ENCODE peak calls at places on chromosome 3, in ten cellular contexts. One of them, this sample, is unnamed.

GRCh38 chr3:112759681-112760080 is 87.0 kb downstream of the CD200R1L start:
- DNase-seq in foreskin fibroblast: no peak
- DNase-seq in T-helper 17 cell: no peak
- DNase-seq in Right ventricle myocardium superior: no peak
- DNase-seq in retinal pigment epithelial cell: no peak
- DNase-seq in activated CD4-positive, CD25-positive, alpha-beta regulatory T cell treated with anti-CD3 and anti-CD28 coated beads, Interleukin-2, amount 50 U/mL, for 72 hours: no peak
- DNase-seq in GDM1: no peak
- DNase-seq in BE2C: no peak
- DNase-seq in ELR: no peak
- DNase-seq in HTR-8/SVneo: no peak
- DNase-seq in this sample: peak

GRCh38 chr3:23576379-23576959 is 229.3 kb upstream of the UBE2E1 start:
- DNase-seq in ELR: no peak
- DNase-seq in retinal pigment epithelial cell: no peak
- DNase-seq in HTR-8/SVneo: no peak
- DNase-seq in BE2C: no peak
- DNase-seq in foreskin fibroblast: no peak
- DNase-seq in activated CD4-positive, CD25-positive, alpha-beta regulatory T cell treated with anti-CD3 and anti-CD28 coated beads, Interleukin-2, amount 50 U/mL, for 72 hours: no peak
- DNase-seq in GDM1: no peak
- DNase-seq in T-helper 17 cell: no peak
- DNase-seq in Right ventricle myocardium superior: no peak
- DNase-seq in this sample: no peak

GRCh38 chr3:142180761-142181362 is 31.5 kb upstream of the TFDP2 start:
- DNase-seq in activated CD4-positive, CD25-positive, alpha-beta regulatory T cell treated with anti-CD3 and anti-CD28 coated beads, Interleukin-2, amount 50 U/mL, for 72 hours: no peak
- DNase-seq in GDM1: no peak
- DNase-seq in ELR: peak
- DNase-seq in T-helper 17 cell: no peak
- DNase-seq in foreskin fibroblast: peak
- DNase-seq in retinal pigment epithelial cell: peak
- DNase-seq in BE2C: peak
- DNase-seq in Right ventricle myocardium superior: no peak
- DNase-seq in HTR-8/SVneo: peak
- DNase-seq in this sample: no peak

GRCh38 chr3:105691053-105691452 is 177.8 kb downstream of the CBLB start:
- DNase-seq in T-helper 17 cell: no peak
- DNase-seq in ELR: no peak
- DNase-seq in HTR-8/SVneo: no peak
- DNase-seq in activated CD4-positive, CD25-positive, alpha-beta regulatory T cell treated with anti-CD3 and anti-CD28 coated beads, Interleukin-2, amount 50 U/mL, for 72 hours: no peak
- DNase-seq in retinal pigment epithelial cell: no peak
- DNase-seq in GDM1: no peak
- DNase-seq in BE2C: no peak
- DNase-seq in Right ventricle myocardium superior: no peak
- DNase-seq in foreskin fibroblast: no peak
- DNase-seq in this sample: no peak

GRCh38 chr3:48268381-48268935 is 27.6 kb downstream of the ZNF589 start:
- DNase-seq in retinal pigment epithelial cell: peak
- DNase-seq in HTR-8/SVneo: no peak
- DNase-seq in GDM1: no peak
- DNase-seq in foreskin fibroblast: no peak
- DNase-seq in T-helper 17 cell: peak
- DNase-seq in activated CD4-positive, CD25-positive, alpha-beta regulatory T cell treated with anti-CD3 and anti-CD28 coated beads, Interleukin-2, amount 50 U/mL, for 72 hours: peak
- DNase-seq in BE2C: no peak
- DNase-seq in Right ventricle myocardium superior: no peak
- DNase-seq in ELR: no peak
- DNase-seq in this sample: peak

GRCh38 chr3:3201584-3201983 is 22.1 kb upstream of the CRBN start:
- DNase-seq in foreskin fibroblast: no peak
- DNase-seq in retinal pigment epithelial cell: no peak
- DNase-seq in ELR: no peak
- DNase-seq in T-helper 17 cell: no peak
- DNase-seq in GDM1: no peak
- DNase-seq in BE2C: no peak
- DNase-seq in HTR-8/SVneo: no peak
- DNase-seq in Right ventricle myocardium superior: no peak
- DNase-seq in activated CD4-positive, CD25-positive, alpha-beta regulatory T cell treated with anti-CD3 and anti-CD28 coated beads, Interleukin-2, amount 50 U/mL, for 72 hours: no peak
- DNase-seq in this sample: no peak

GRCh38 chr3:153138267-153139210 is 23.5 kb upstream of the RAP2B start:
- DNase-seq in Right ventricle myocardium superior: peak
- DNase-seq in HTR-8/SVneo: peak
- DNase-seq in ELR: peak
- DNase-seq in foreskin fibroblast: peak
- DNase-seq in retinal pigment epithelial cell: peak
- DNase-seq in activated CD4-positive, CD25-positive, alpha-beta regulatory T cell treated with anti-CD3 and anti-CD28 coated beads, Interleukin-2, amount 50 U/mL, for 72 hours: no peak
- DNase-seq in BE2C: no peak
- DNase-seq in T-helper 17 cell: no peak
- DNase-seq in GDM1: no peak
- DNase-seq in this sample: no peak

GRCh38 chr3:14152233-14152962 is 26.0 kb downstream of the XPC start:
- DNase-seq in activated CD4-positive, CD25-positive, alpha-beta regulatory T cell treated with anti-CD3 and anti-CD28 coated beads, Interleukin-2, amount 50 U/mL, for 72 hours: no peak
- DNase-seq in foreskin fibroblast: no peak
- DNase-seq in Right ventricle myocardium superior: no peak
- DNase-seq in T-helper 17 cell: no peak
- DNase-seq in HTR-8/SVneo: no peak
- DNase-seq in BE2C: no peak
- DNase-seq in ELR: peak
- DNase-seq in retinal pigment epithelial cell: no peak
- DNase-seq in GDM1: no peak
- DNase-seq in this sample: no peak

GRCh38 chr3:65473746-65474145 is 565.0 kb downstream of the MAGI1 start:
- DNase-seq in HTR-8/SVneo: no peak
- DNase-seq in ELR: peak
- DNase-seq in foreskin fibroblast: peak
- DNase-seq in Right ventricle myocardium superior: no peak
- DNase-seq in GDM1: no peak
- DNase-seq in activated CD4-positive, CD25-positive, alpha-beta regulatory T cell treated with anti-CD3 and anti-CD28 coated beads, Interleukin-2, amount 50 U/mL, for 72 hours: no peak
- DNase-seq in retinal pigment epithelial cell: no peak
- DNase-seq in BE2C: no peak
- DNase-seq in T-helper 17 cell: no peak
- DNase-seq in this sample: no peak

GRCh38 chr3:38563070-38563901 is 67.1 kb downstream of the EXOG start:
- DNase-seq in BE2C: no peak
- DNase-seq in GDM1: no peak
- DNase-seq in HTR-8/SVneo: no peak
- DNase-seq in T-helper 17 cell: no peak
- DNase-seq in ELR: no peak
- DNase-seq in foreskin fibroblast: no peak
- DNase-seq in retinal pigment epithelial cell: no peak
- DNase-seq in activated CD4-positive, CD25-positive, alpha-beta regulatory T cell treated with anti-CD3 and anti-CD28 coated beads, Interleukin-2, amount 50 U/mL, for 72 hours: peak
- DNase-seq in Right ventricle myocardium superior: no peak
- DNase-seq in this sample: no peak

GRCh38 chr3:152909180-152909883 is 74.4 kb downstream of the P2RY1 start:
- DNase-seq in Right ventricle myocardium superior: no peak
- DNase-seq in activated CD4-positive, CD25-positive, alpha-beta regulatory T cell treated with anti-CD3 and anti-CD28 coated beads, Interleukin-2, amount 50 U/mL, for 72 hours: no peak
- DNase-seq in ELR: no peak
- DNase-seq in foreskin fibroblast: peak
- DNase-seq in GDM1: peak
- DNase-seq in retinal pigment epithelial cell: no peak
- DNase-seq in T-helper 17 cell: no peak
- DNase-seq in BE2C: no peak
- DNase-seq in HTR-8/SVneo: no peak
- DNase-seq in this sample: no peak

GRCh38 chr3:129613205-129613740 is 6.8 kb upstream of the PLXND1 start:
- DNase-seq in activated CD4-positive, CD25-positive, alpha-beta regulatory T cell treated with anti-CD3 and anti-CD28 coated beads, Interleukin-2, amount 50 U/mL, for 72 hours: no peak
- DNase-seq in foreskin fibroblast: no peak
- DNase-seq in BE2C: peak
- DNase-seq in ELR: no peak
- DNase-seq in GDM1: no peak
- DNase-seq in HTR-8/SVneo: no peak
- DNase-seq in Right ventricle myocardium superior: peak
- DNase-seq in retinal pigment epithelial cell: no peak
- DNase-seq in T-helper 17 cell: no peak
- DNase-seq in this sample: no peak

GRCh38 chr3:172892158-172892557 is 141.6 kb downstream of the ECT2 start:
- DNase-seq in HTR-8/SVneo: no peak
- DNase-seq in foreskin fibroblast: peak
- DNase-seq in activated CD4-positive, CD25-positive, alpha-beta regulatory T cell treated with anti-CD3 and anti-CD28 coated beads, Interleukin-2, amount 50 U/mL, for 72 hours: no peak
- DNase-seq in retinal pigment epithelial cell: no peak
- DNase-seq in GDM1: no peak
- DNase-seq in ELR: peak
- DNase-seq in T-helper 17 cell: no peak
- DNase-seq in BE2C: no peak
- DNase-seq in Right ventricle myocardium superior: no peak
- DNase-seq in this sample: no peak

GRCh38 chr3:151178208-151178845 is 24.7 kb downstream of the GPR171 start:
- DNase-seq in activated CD4-positive, CD25-positive, alpha-beta regulatory T cell treated with anti-CD3 and anti-CD28 coated beads, Interleukin-2, amount 50 U/mL, for 72 hours: no peak
- DNase-seq in BE2C: no peak
- DNase-seq in foreskin fibroblast: no peak
- DNase-seq in Right ventricle myocardium superior: no peak
- DNase-seq in retinal pigment epithelial cell: no peak
- DNase-seq in ELR: no peak
- DNase-seq in HTR-8/SVneo: no peak
- DNase-seq in GDM1: no peak
- DNase-seq in T-helper 17 cell: no peak
- DNase-seq in this sample: no peak

GRCh38 chr3:13114811-13115615 is 41.8 kb upstream of the IQSEC1 start:
- DNase-seq in ELR: no peak
- DNase-seq in HTR-8/SVneo: no peak
- DNase-seq in GDM1: no peak
- DNase-seq in Right ventricle myocardium superior: peak
- DNase-seq in activated CD4-positive, CD25-positive, alpha-beta regulatory T cell treated with anti-CD3 and anti-CD28 coated beads, Interleukin-2, amount 50 U/mL, for 72 hours: peak
- DNase-seq in T-helper 17 cell: no peak
- DNase-seq in foreskin fibroblast: no peak
- DNase-seq in retinal pigment epithelial cell: no peak
- DNase-seq in BE2C: no peak
- DNase-seq in this sample: no peak

GRCh38 chr3:103787164-103787871 is 1352.5 kb downstream of the ZPLD1 start:
- DNase-seq in HTR-8/SVneo: no peak
- DNase-seq in T-helper 17 cell: no peak
- DNase-seq in retinal pigment epithelial cell: no peak
- DNase-seq in GDM1: no peak
- DNase-seq in foreskin fibroblast: no peak
- DNase-seq in BE2C: no peak
- DNase-seq in ELR: no peak
- DNase-seq in Right ventricle myocardium superior: no peak
- DNase-seq in activated CD4-positive, CD25-positive, alpha-beta regulatory T cell treated with anti-CD3 and anti-CD28 coated beads, Interleukin-2, amount 50 U/mL, for 72 hours: no peak
- DNase-seq in this sample: no peak

GRCh38 chr3:112116777-112117186 is 16.3 kb downstream of the GCSAM start:
- DNase-seq in HTR-8/SVneo: no peak
- DNase-seq in Right ventricle myocardium superior: peak
- DNase-seq in ELR: no peak
- DNase-seq in retinal pigment epithelial cell: no peak
- DNase-seq in T-helper 17 cell: no peak
- DNase-seq in foreskin fibroblast: no peak
- DNase-seq in BE2C: no peak
- DNase-seq in GDM1: no peak
- DNase-seq in activated CD4-positive, CD25-positive, alpha-beta regulatory T cell treated with anti-CD3 and anti-CD28 coated beads, Interleukin-2, amount 50 U/mL, for 72 hours: no peak
- DNase-seq in this sample: no peak

GRCh38 chr3:184277366-184277765 is 1.5 kb downstream of the ECE2 start:
- DNase-seq in BE2C: no peak
- DNase-seq in T-helper 17 cell: no peak
- DNase-seq in GDM1: no peak
- DNase-seq in activated CD4-positive, CD25-positive, alpha-beta regulatory T cell treated with anti-CD3 and anti-CD28 coated beads, Interleukin-2, amount 50 U/mL, for 72 hours: no peak
- DNase-seq in HTR-8/SVneo: no peak
- DNase-seq in foreskin fibroblast: no peak
- DNase-seq in Right ventricle myocardium superior: no peak
- DNase-seq in ELR: no peak
- DNase-seq in retinal pigment epithelial cell: no peak
- DNase-seq in this sample: no peak

GRCh38 chr3:63874769-63875168 is 11.1 kb downstream of the ATXN7 start:
- DNase-seq in T-helper 17 cell: no peak
- DNase-seq in foreskin fibroblast: no peak
- DNase-seq in activated CD4-positive, CD25-positive, alpha-beta regulatory T cell treated with anti-CD3 and anti-CD28 coated beads, Interleukin-2, amount 50 U/mL, for 72 hours: no peak
- DNase-seq in GDM1: no peak
- DNase-seq in ELR: no peak
- DNase-seq in Right ventricle myocardium superior: no peak
- DNase-seq in BE2C: no peak
- DNase-seq in retinal pigment epithelial cell: no peak
- DNase-seq in HTR-8/SVneo: no peak
- DNase-seq in this sample: no peak

GRCh38 chr3:128072454-128073184 is 20.4 kb downstream of the SEC61A1 start:
- DNase-seq in GDM1: no peak
- DNase-seq in Right ventricle myocardium superior: no peak
- DNase-seq in HTR-8/SVneo: no peak
- DNase-seq in retinal pigment epithelial cell: no peak
- DNase-seq in BE2C: no peak
- DNase-seq in foreskin fibroblast: no peak
- DNase-seq in activated CD4-positive, CD25-positive, alpha-beta regulatory T cell treated with anti-CD3 and anti-CD28 coated beads, Interleukin-2, amount 50 U/mL, for 72 hours: peak
- DNase-seq in ELR: no peak
- DNase-seq in T-helper 17 cell: no peak
- DNase-seq in this sample: no peak

GRCh38 chr3:178112134-178112533 is 424.1 kb upstream of the KCNMB2 start:
- DNase-seq in T-helper 17 cell: no peak
- DNase-seq in Right ventricle myocardium superior: no peak
- DNase-seq in HTR-8/SVneo: no peak
- DNase-seq in foreskin fibroblast: no peak
- DNase-seq in retinal pigment epithelial cell: no peak
- DNase-seq in GDM1: no peak
- DNase-seq in ELR: no peak
- DNase-seq in BE2C: no peak
- DNase-seq in activated CD4-positive, CD25-positive, alpha-beta regulatory T cell treated with anti-CD3 and anti-CD28 coated beads, Interleukin-2, amount 50 U/mL, for 72 hours: no peak
- DNase-seq in this sample: no peak

GRCh38 chr3:57756528-57757401 is 656 bp downstream of the SLMAP start:
- DNase-seq in T-helper 17 cell: peak
- DNase-seq in ELR: peak
- DNase-seq in GDM1: no peak
- DNase-seq in Right ventricle myocardium superior: peak
- DNase-seq in HTR-8/SVneo: peak
- DNase-seq in activated CD4-positive, CD25-positive, alpha-beta regulatory T cell treated with anti-CD3 and anti-CD28 coated beads, Interleukin-2, amount 50 U/mL, for 72 hours: peak
- DNase-seq in retinal pigment epithelial cell: no peak
- DNase-seq in BE2C: peak
- DNase-seq in foreskin fibroblast: peak
- DNase-seq in this sample: no peak

GRCh38 chr3:142844339-142844977 is 44.4 kb downstream of the PCOLCE2 start:
- DNase-seq in foreskin fibroblast: peak
- DNase-seq in BE2C: no peak
- DNase-seq in T-helper 17 cell: no peak
- DNase-seq in Right ventricle myocardium superior: no peak
- DNase-seq in activated CD4-positive, CD25-positive, alpha-beta regulatory T cell treated with anti-CD3 and anti-CD28 coated beads, Interleukin-2, amount 50 U/mL, for 72 hours: no peak
- DNase-seq in ELR: peak
- DNase-seq in HTR-8/SVneo: peak
- DNase-seq in GDM1: no peak
- DNase-seq in retinal pigment epithelial cell: no peak
- DNase-seq in this sample: no peak

This sample was measured in NCI-H1092.